ENCODE peak calls at places on chromosome 6, in nine cellular contexts. Q, R, T, O, S, H, E, P and W are unnamed samples.
A peak's percentile ranks its signal among the peaks of the same experiment; 100 is the strongest.

GRCh38 chr6:52098649-52099184 is 11.3 kb upstream of the PKHD1 start:
- DNase-seq in Q (no peak), R (no peak), T (no peak), O (no peak), S (no peak), H (no peak), E (no peak), P (peak; percentile 41), W (no peak)

GRCh38 chr6:137415127-137415833 is 78.9 kb downstream of the OLIG3 start:
- DNase-seq in Q (peak; percentile 88), R (no peak), T (peak; percentile 45), O (peak; percentile 79), S (peak; percentile 56), H (peak; percentile 0), E (no peak), P (peak; percentile 52), W (peak; percentile 58)

GRCh38 chr6:136831873-136832562 is 9.6 kb downstream of the PEX7 start:
- DNase-seq in Q (no peak), R (no peak), T (no peak), O (no peak), S (no peak), H (no peak), E (no peak), P (no peak), W (no peak)

GRCh38 chr6:37507690-37508421 is 8.2 kb upstream of the CCDC167 start:
- DNase-seq in Q (no peak), R (no peak), T (no peak), O (no peak), S (peak; percentile 34), H (peak; percentile 20), E (no peak), P (no peak), W (no peak)

GRCh38 chr6:127716425-127716930 is 139.5 kb downstream of the C6orf58 start:
- DNase-seq in Q (no peak), R (no peak), T (no peak), O (no peak), S (no peak), H (no peak), E (no peak), P (no peak), W (no peak)

GRCh38 chr6:16482702-16483314 is 244.4 kb downstream of the GMPR start:
- DNase-seq in Q (no peak), R (no peak), T (no peak), O (no peak), S (no peak), H (no peak), E (no peak), P (no peak), W (no peak)

GRCh38 chr6:167543602-167544506 is 219.0 kb downstream of the TTLL2 start:
- DNase-seq in Q (no peak), R (peak; percentile 72), T (no peak), O (no peak), S (no peak), H (no peak), E (no peak), P (peak; percentile 23), W (no peak)

GRCh38 chr6:84346372-84346771 is 118.9 kb upstream of the CEP162 start:
- DNase-seq in Q (no peak), R (no peak), T (no peak), O (no peak), S (no peak), H (no peak), E (no peak), P (no peak), W (no peak)

GRCh38 chr6:82144852-82145332 is 102.7 kb downstream of the IBTK start:
- DNase-seq in Q (no peak), R (peak; percentile 85), T (no peak), O (peak; percentile 89), S (no peak), H (no peak), E (no peak), P (peak; percentile 57), W (no peak)

GRCh38 chr6:167683028-167683862 is 143.5 kb upstream of the AFDN start:
- DNase-seq in Q (no peak), R (no peak), T (no peak), O (peak; percentile 89), S (no peak), H (no peak), E (peak; percentile 87), P (peak; percentile 49), W (peak; percentile 91)

GRCh38 chr6:6890400-6890858 is 217.3 kb upstream of the RREB1 start:
- DNase-seq in Q (peak; percentile 85), R (no peak), T (no peak), O (peak; percentile 23), S (no peak), H (no peak), E (no peak), P (no peak), W (no peak)

GRCh38 chr6:6006428-6007310 is at the start of gene NRN1:
- DNase-seq in Q (no peak), R (no peak), T (no peak), O (peak; percentile 33), S (no peak), H (no peak), E (no peak), P (peak; percentile 50), W (no peak)

GRCh38 chr6:26358511-26358981 is 6.5 kb upstream of the BTN3A2 start:
- DNase-seq in Q (no peak), R (no peak), T (no peak), O (no peak), S (no peak), H (no peak), E (no peak), P (no peak), W (no peak)

GRCh38 chr6:57324538-57324937 is 7.1 kb downstream of the PRIM2 start:
- DNase-seq in Q (no peak), R (no peak), T (no peak), O (peak; percentile 16), S (no peak), H (no peak), E (no peak), P (no peak), W (no peak)